ENCODE peak calls at places on chromosomes 1 and 21, in four cellular contexts. N is HepG2, D is K562, M is GM12878. T is an unnamed sample.

GRCh38 chr1:150551049-150551783 is 2.0 kb downstream of the ADAMTSL4 start:
- DNase-seq in N (no peak), M (no peak), D (no peak), T (no peak)

GRCh38 chr1:31238986-31239613 is 587 bp downstream of the NKAIN1 start:
- DNase-seq in N (no peak), M (no peak), D (no peak), T (peak)

GRCh38 chr1:83552820-83553219 is 446.1 kb downstream of the TTLL7 start:
- DNase-seq in D (no peak), N (no peak), M (no peak), T (no peak)

GRCh38 chr1:117416004-117416403 is 48.8 kb downstream of the MAN1A2 start:
- DNase-seq in N (no peak), D (no peak), M (no peak), T (no peak)

GRCh38 chr1:97500696-97501297 is 420.0 kb downstream of the DPYD start:
- DNase-seq in M (no peak), N (no peak), D (no peak), T (no peak)

GRCh38 chr1:48793863-48794262 is 17.2 kb upstream of the BEND5 start:
- DNase-seq in D (no peak), N (no peak), M (peak), T (no peak)

GRCh38 chr1:223836586-223836985 is 9.2 kb downstream of the TP53BP2 start:
- DNase-seq in N (no peak), D (no peak), M (no peak), T (no peak)

GRCh38 chr1:201176931-201177330 is 13.7 kb upstream of the IGFN1 start:
- DNase-seq in M (no peak), D (no peak), N (no peak), T (no peak)

GRCh38 chr1:54507471-54507870 is 40.6 kb upstream of the ACOT11 start:
- DNase-seq in D (no peak), M (no peak), N (no peak), T (no peak)

GRCh38 chr1:76826072-76826827 is 41.0 kb upstream of the ST6GALNAC5 start:
- DNase-seq in M (no peak), N (no peak), D (no peak), T (no peak)

GRCh38 chr21:33132054-33132453 is 62.1 kb downstream of the OLIG1 start:
- DNase-seq in N (peak), M (no peak), D (no peak), T (no peak)

GRCh38 chr21:42312626-42313104 is 2.5 kb downstream of the TFF3 start:
- DNase-seq in D (no peak), M (no peak), N (no peak), T (no peak)

GRCh38 chr1:22111620-22112019 is 31.3 kb downstream of the WNT4 start:
- DNase-seq in N (no peak), D (peak), M (no peak), T (no peak)

GRCh38 chr1:21903638-21904474 is 33.3 kb downstream of the HSPG2 start:
- DNase-seq in D (peak), M (no peak), N (no peak), T (no peak)

GRCh38 chr1:39408641-39409054 is 82.8 kb upstream of the BMP8A start:
- DNase-seq in N (peak), D (peak), M (peak), T (peak)

DNA sequence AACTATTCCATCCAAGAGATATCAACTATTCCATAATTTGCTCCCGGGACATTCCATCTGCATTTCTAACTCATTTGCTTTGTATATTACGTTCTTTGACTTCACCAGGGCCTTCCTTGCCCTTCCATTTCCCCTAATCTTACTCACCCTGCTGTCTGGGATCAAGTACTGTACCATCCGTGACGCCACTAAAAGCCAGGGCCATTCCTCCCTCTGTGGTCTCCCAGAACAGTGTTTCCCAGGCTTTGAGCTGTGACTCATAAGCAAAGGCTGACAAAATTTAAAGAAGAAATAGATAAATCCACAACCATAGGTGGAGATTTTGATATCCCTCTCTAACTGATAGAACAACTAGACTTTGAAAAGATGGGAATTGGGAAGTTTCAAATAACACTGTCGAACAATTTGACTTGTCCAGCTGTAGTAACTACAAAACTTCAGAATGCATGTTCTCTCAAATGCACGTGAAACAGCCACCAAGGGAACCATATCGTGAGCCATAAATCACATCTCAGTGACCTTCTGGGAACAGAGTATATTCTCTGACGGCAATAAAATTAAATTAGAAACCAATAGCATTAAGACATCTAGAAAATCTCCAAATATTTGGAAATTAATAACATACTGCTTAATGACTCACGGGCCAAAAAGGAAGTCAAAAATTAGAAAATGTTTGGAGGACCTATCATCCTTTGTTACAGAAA is 501.0 kb downstream of the SETD4 start:
- DNase-seq in D (peak), N (no peak), M (no peak), T (no peak)
- TF ChIP-seq CBFB in D (no peak), N (no peak), M (no peak), T (no peak)

GRCh38 chr1:29497395-29498125 is 261.2 kb downstream of the PTPRU start:
- DNase-seq in N (no peak), D (no peak), M (no peak), T (no peak)
- TF ChIP-seq ESRRA in N (no peak), D (no peak), M (no peak), T (no peak)

DNA sequence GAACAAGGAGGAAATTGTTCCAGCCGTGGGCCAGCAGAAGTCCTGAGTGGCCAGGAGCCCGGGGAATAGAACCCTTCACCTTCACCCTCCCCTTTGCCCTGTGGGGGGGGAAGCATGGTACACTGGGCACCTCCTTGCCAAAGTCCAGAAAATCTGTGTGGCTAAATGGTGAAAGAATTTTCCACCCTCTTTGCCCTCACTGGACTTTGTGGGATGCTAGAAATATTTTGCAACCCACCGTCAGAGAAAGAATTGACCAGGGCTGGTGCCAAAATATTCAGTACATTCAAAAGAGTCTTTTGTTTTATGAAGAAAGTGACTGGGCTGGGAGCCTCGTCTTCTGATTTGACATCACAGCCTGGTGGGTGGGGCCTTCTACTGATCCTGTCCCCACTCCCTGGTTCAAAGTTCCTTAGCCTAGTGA is 14.6 kb downstream of the NFASC start:
- DNase-seq in N (peak), M (no peak), D (no peak), T (no peak)
- TF ChIP-seq CBFB in N (no peak), M (no peak), D (no peak), T (no peak)

GRCh38 chr21:31873696-31874599 is 1.1 kb downstream of the HUNK start:
- DNase-seq in M (no peak), N (no peak), D (peak), T (peak)
- TF ChIP-seq ESRRA in M (no peak), N (no peak), D (no peak), T (no peak)

GRCh38 chr1:204477036-204477740 is 17.4 kb downstream of the PIK3C2B start:
- DNase-seq in M (no peak), D (no peak), N (no peak), T (no peak)
- TF ChIP-seq CBFB in M (no peak), D (no peak), N (no peak), T (no peak)

GRCh38 chr1:229093258-229093540 is 177.7 kb upstream of the RAB4A start:
- DNase-seq in D (no peak), N (no peak), M (no peak), T (no peak)

GRCh38 chr1:229095325-229095724 is 175.6 kb upstream of the RAB4A start:
- DNase-seq in M (no peak), D (no peak), N (no peak), T (no peak)

GRCh38 chr1:229092377-229093257 is 178.3 kb upstream of the RAB4A start:
- DNase-seq in D (no peak), M (no peak), N (no peak), T (no peak)

GRCh38 chr1:229093546-229094336 is 177.2 kb upstream of the RAB4A start:
- DNase-seq in M (no peak), D (no peak), N (no peak), T (peak)

DNA sequence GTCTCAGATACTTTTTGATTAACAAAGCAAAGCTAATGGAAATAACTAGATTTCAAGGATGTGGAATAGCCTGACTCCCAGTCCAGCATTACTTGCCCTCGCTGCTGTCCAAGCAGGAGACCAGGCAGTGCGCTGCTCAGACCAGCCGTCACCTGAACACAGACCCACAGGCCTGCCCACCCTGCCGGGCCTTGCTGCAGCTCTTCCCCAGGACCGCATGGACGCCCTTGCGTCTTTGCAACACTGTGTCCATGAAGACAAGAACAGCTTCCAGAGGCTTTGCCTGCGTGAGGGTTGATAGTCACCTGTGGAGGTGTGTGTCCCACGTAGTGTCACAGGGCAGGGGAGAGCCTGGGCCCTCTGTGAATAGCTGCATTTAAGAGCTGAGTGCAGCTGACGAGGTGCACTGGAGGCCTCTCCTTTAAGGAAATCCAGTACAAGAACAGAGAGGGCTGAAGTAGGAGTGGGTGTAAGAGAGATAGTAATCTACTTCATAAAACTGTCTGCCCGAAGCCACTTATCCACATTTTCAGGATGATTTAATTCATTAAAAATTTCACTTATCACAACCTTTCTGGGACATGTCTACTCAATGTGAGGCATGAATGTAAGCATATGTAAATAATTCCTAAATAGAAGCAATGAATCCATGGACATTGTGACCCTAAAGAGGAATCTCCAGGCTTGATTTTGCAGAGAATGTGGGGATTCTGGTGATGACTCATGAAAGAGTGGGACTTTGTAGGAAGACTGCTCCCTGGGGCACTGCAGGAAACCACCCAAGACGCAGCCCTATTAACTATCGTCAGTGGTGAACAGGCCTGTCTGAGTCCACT is 176.2 kb upstream of the RAB4A start:
- DNase-seq in M (no peak), N (no peak), D (no peak), T (no peak)
- TF ChIP-seq ESRRA in M (no peak), N (no peak), D (no peak), T (no peak)

GRCh38 chr1:207805841-207806421 is 54.1 kb downstream of the CD46 start:
- DNase-seq in N (no peak), M (no peak), D (peak), T (no peak)
- TF ChIP-seq CBFB in N (no peak), M (no peak), D (peak), T (no peak)

GRCh38 chr1:17140279-17140678 is 21.0 kb upstream of the PADI2 start:
- DNase-seq in M (no peak), N (no peak), D (no peak), T (no peak)
- TF ChIP-seq ESRRA in M (no peak), N (no peak), D (no peak), T (no peak)

GRCh38 chr1:114178940-114179339 is 25.3 kb upstream of the SYT6 start:
- DNase-seq in M (no peak), N (no peak), D (no peak), T (no peak)
- TF ChIP-seq CBFB in M (no peak), N (no peak), D (no peak), T (no peak)

DNA sequence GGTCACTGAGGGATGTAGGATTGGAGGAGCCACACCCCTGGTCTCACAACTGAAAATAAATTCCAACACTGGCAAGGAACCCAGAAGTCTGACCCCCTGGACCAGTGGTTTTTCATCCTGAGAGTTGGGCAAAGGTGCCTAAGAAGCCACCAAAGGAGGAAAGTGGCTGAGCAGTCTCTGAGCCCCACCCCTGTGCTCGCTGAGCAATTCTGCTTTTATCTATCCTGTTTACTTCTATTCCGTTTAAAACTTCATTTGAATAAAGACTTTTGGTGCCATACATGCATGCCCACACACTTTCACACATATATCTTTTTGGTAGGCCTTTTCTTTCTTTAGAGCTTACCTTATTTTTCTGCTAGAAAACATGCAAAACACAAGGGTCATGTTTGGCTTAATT is 13.9 kb upstream of the CD53 start:
- DNase-seq in N (no peak), M (no peak), D (no peak), T (no peak)
- TF ChIP-seq ESRRA in N (no peak), M (no peak), D (no peak), T (no peak)

T was measured in WTC11.